ENCODE peak calls at places on chromosomes 11 and 22, in seven cellular contexts. One of them, this sample, is unnamed.
A peak's percentile ranks its signal among the peaks of the same experiment; 100 is the strongest.

GRCh38 chr11:4430060-4430459 is 19.0 kb upstream of the OR52K2 start:
- DNase-seq in HepG2: no peak
- DNase-seq in GM12878: no peak
- DNase-seq in SK-N-SH: no peak
- DNase-seq in H1: no peak
- DNase-seq in NT2/D1: no peak
- DNase-seq in K562: no peak
- DNase-seq in this sample: no peak

GRCh38 chr11:58616594-58616993 is 5.9 kb upstream of the CNTF start:
- DNase-seq in HepG2: no peak
- DNase-seq in GM12878: no peak
- DNase-seq in SK-N-SH: no peak
- DNase-seq in H1: no peak
- DNase-seq in NT2/D1: no peak
- DNase-seq in K562: no peak
- DNase-seq in this sample: no peak

GRCh38 chr22:26380072-26380471 is 49.0 kb upstream of the ASPHD2 start:
- DNase-seq in HepG2: no peak
- DNase-seq in GM12878: no peak
- DNase-seq in SK-N-SH: no peak
- DNase-seq in H1: no peak
- DNase-seq in NT2/D1: no peak
- DNase-seq in K562: no peak
- DNase-seq in this sample: no peak

GRCh38 chr11:114463999-114464398 is 24.7 kb downstream of the REXO2 start:
- DNase-seq in HepG2: no peak
- DNase-seq in GM12878: no peak
- DNase-seq in SK-N-SH: no peak
- DNase-seq in H1: no peak
- DNase-seq in NT2/D1: no peak
- DNase-seq in K562: no peak
- DNase-seq in this sample: no peak

GRCh38 chr11:17951685-17952388 is 61.0 kb downstream of the SERGEF start:
- DNase-seq in HepG2: no peak
- DNase-seq in GM12878: no peak
- DNase-seq in SK-N-SH: no peak
- DNase-seq in H1: no peak
- DNase-seq in NT2/D1: no peak
- DNase-seq in K562: no peak
- DNase-seq in this sample: no peak

GRCh38 chr11:88555018-88555828 is 217.7 kb upstream of the CTSC start:
- DNase-seq in HepG2: no peak
- DNase-seq in GM12878: no peak
- DNase-seq in SK-N-SH: no peak
- DNase-seq in H1: no peak
- DNase-seq in NT2/D1: no peak
- DNase-seq in K562: no peak
- DNase-seq in this sample: peak; percentile 95

GRCh38 chr11:117201906-117202305 is 2.7 kb downstream of the TAGLN start:
- DNase-seq in HepG2: no peak
- DNase-seq in GM12878: no peak
- DNase-seq in SK-N-SH: no peak
- DNase-seq in H1: no peak
- DNase-seq in NT2/D1: no peak
- DNase-seq in K562: no peak
- DNase-seq in this sample: no peak

GRCh38 chr11:119015054-119015611 is 3.0 kb downstream of the RPS25 start:
- DNase-seq in HepG2: no peak
- DNase-seq in GM12878: no peak
- DNase-seq in SK-N-SH: no peak
- DNase-seq in H1: no peak
- DNase-seq in NT2/D1: no peak
- DNase-seq in K562: peak; percentile 41
- DNase-seq in this sample: no peak

GRCh38 chr22:37520754-37521153 is 1.5 kb upstream of the CARD10 start:
- DNase-seq in HepG2: no peak
- DNase-seq in GM12878: no peak
- DNase-seq in SK-N-SH: no peak
- DNase-seq in H1: no peak
- DNase-seq in NT2/D1: no peak
- DNase-seq in K562: peak; percentile 36
- DNase-seq in this sample: no peak

DNA sequence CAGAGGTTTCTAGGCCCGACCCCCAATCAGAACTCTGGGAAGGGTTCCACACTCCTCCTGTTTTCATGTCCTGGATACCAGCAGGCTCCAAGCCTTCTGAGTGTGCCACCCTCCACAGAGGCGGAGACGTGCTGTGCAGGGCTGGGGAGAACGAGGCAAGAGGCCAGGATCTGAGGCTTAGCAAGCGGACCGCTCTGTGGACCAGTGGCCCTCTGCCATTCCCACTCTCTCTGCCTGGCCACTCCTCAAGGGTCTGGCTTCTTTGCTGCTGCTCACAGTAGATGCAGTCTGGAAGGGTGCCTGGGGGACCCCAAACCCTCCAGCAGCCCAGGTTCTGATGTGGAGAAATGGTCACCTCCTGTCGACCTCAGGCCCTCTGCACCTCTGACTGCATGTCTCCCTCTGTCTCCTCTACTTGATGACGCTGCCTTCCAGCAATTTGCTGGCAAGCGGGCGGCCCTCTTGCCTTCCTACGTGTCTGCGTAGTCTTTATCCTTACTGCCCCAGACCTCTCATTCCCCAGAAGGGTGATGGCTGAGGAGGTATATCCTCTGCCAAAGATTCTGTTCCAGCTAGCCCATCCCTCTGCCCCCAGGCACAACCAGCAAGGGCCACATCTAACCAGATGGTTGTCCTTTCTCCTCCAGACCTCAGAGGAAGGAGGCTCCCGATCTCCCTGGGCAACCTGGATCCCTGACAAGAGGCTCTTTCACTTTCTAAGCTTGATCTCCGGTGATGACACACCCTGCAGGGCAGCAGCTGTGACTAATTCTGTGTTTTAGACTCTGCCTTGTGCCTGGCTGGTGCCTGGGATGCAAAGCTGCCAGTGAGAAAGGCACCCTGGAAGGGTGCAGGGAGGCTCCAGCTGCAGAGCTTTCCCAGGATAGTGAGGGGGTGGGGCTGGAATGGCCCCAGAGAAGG is 87.3 kb downstream of the NAT10 start:
- DNase-seq in HepG2: no peak
- DNase-seq in GM12878: no peak
- DNase-seq in SK-N-SH: peak; percentile 69
- DNase-seq in H1: no peak
- DNase-seq in NT2/D1: no peak
- DNase-seq in K562: no peak
- DNase-seq in this sample: peak; percentile 60
- TF ChIP-seq YY1 in HepG2: no peak
- TF ChIP-seq YY1 in GM12878: no peak
- TF ChIP-seq YY1 in SK-N-SH: no peak
- TF ChIP-seq YY1 in H1: no peak
- TF ChIP-seq YY1 in NT2/D1: no peak
- TF ChIP-seq YY1 in K562: no peak
- TF ChIP-seq YY1 in this sample: no peak

GRCh38 chr22:16804882-16805281 is 20.3 kb downstream of the XKR3 start:
- DNase-seq in HepG2: no peak
- DNase-seq in GM12878: no peak
- DNase-seq in SK-N-SH: no peak
- DNase-seq in H1: no peak
- DNase-seq in NT2/D1: no peak
- DNase-seq in K562: no peak
- DNase-seq in this sample: no peak
- TF ChIP-seq YY1 in HepG2: no peak
- TF ChIP-seq YY1 in GM12878: no peak
- TF ChIP-seq YY1 in SK-N-SH: no peak
- TF ChIP-seq YY1 in H1: no peak
- TF ChIP-seq YY1 in NT2/D1: no peak
- TF ChIP-seq YY1 in K562: no peak
- TF ChIP-seq YY1 in this sample: no peak

GRCh38 chr11:126163779-126164178 is 47.7 kb downstream of the RPUSD4 start:
- DNase-seq in HepG2: no peak
- DNase-seq in GM12878: no peak
- DNase-seq in SK-N-SH: no peak
- DNase-seq in H1: no peak
- DNase-seq in NT2/D1: no peak
- DNase-seq in K562: no peak
- DNase-seq in this sample: no peak
- TF ChIP-seq YY1 in HepG2: no peak
- TF ChIP-seq YY1 in GM12878: no peak
- TF ChIP-seq YY1 in SK-N-SH: no peak
- TF ChIP-seq YY1 in H1: no peak
- TF ChIP-seq YY1 in NT2/D1: no peak
- TF ChIP-seq YY1 in K562: no peak
- TF ChIP-seq YY1 in this sample: no peak

GRCh38 chr11:95767498-95767897 is 22.1 kb downstream of the FAM76B start:
- DNase-seq in HepG2: no peak
- DNase-seq in GM12878: no peak
- DNase-seq in SK-N-SH: no peak
- DNase-seq in H1: no peak
- DNase-seq in NT2/D1: no peak
- DNase-seq in K562: no peak
- DNase-seq in this sample: no peak

GRCh38 chr11:95768521-95768920 is 21.1 kb downstream of the FAM76B start:
- DNase-seq in HepG2: no peak
- DNase-seq in GM12878: no peak
- DNase-seq in SK-N-SH: no peak
- DNase-seq in H1: no peak
- DNase-seq in NT2/D1: no peak
- DNase-seq in K562: no peak
- DNase-seq in this sample: no peak

GRCh38 chr11:95762513-95762912 is 27.1 kb downstream of the FAM76B start:
- DNase-seq in HepG2: no peak
- DNase-seq in GM12878: no peak
- DNase-seq in SK-N-SH: no peak
- DNase-seq in H1: no peak
- DNase-seq in NT2/D1: no peak
- DNase-seq in K562: no peak
- DNase-seq in this sample: no peak

DNA sequence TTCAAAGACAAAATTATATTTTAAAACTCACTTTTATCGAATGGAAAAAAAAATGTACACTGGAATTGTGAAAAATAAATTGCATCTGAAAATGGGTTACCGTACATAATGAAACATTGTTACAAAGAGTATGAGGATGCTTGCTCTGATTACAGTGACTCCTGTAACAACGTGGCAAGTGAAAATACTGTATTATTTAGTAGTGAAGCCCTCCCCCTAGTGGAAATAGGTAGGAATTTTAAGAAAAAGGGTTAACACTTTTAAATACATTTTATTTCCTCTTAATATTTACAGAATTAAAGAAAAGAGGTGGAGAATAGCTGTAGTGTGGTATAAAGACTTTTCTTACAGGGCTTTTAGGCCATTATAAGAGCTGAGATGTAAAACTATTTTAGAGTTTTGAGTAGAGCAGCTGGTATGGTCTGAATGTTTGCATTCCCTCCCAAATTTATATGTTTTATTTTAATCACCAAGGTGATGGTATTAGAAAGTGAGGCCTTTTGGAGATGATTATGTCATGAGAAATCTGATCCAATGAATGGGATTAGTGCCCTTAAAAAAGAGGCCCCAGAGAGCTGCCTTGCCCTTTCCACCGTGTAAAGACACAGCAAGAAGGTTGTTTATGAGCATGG is 25.2 kb downstream of the FAM76B start:
- DNase-seq in HepG2: peak; percentile 47
- DNase-seq in GM12878: no peak
- DNase-seq in SK-N-SH: peak; percentile 42
- DNase-seq in H1: no peak
- DNase-seq in NT2/D1: peak; percentile 16
- DNase-seq in K562: peak; percentile 63
- DNase-seq in this sample: peak; percentile 27
- TF ChIP-seq YY1 in HepG2: no peak
- TF ChIP-seq YY1 in GM12878: no peak
- TF ChIP-seq YY1 in SK-N-SH: no peak
- TF ChIP-seq YY1 in H1: no peak
- TF ChIP-seq YY1 in NT2/D1: no peak
- TF ChIP-seq YY1 in K562: no peak
- TF ChIP-seq YY1 in this sample: no peak

GRCh38 chr11:33967451-33967850 is 75.6 kb upstream of the LMO2 start:
- DNase-seq in HepG2: no peak
- DNase-seq in GM12878: no peak
- DNase-seq in SK-N-SH: no peak
- DNase-seq in H1: no peak
- DNase-seq in NT2/D1: no peak
- DNase-seq in K562: no peak
- DNase-seq in this sample: no peak

GRCh38 chr11:33965032-33965431 is 73.2 kb upstream of the LMO2 start:
- DNase-seq in HepG2: no peak
- DNase-seq in GM12878: no peak
- DNase-seq in SK-N-SH: no peak
- DNase-seq in H1: no peak
- DNase-seq in NT2/D1: no peak
- DNase-seq in K562: no peak
- DNase-seq in this sample: no peak

GRCh38 chr11:33976351-33977199 is 75.0 kb upstream of the CAPRIN1 start:
- DNase-seq in HepG2: no peak
- DNase-seq in GM12878: no peak
- DNase-seq in SK-N-SH: no peak
- DNase-seq in H1: no peak
- DNase-seq in NT2/D1: no peak
- DNase-seq in K562: no peak
- DNase-seq in this sample: no peak

GRCh38 chr11:33970984-33971466 is 79.1 kb upstream of the LMO2 start:
- DNase-seq in HepG2: peak; percentile 46
- DNase-seq in GM12878: no peak
- DNase-seq in SK-N-SH: peak; percentile 66
- DNase-seq in H1: peak; percentile 53
- DNase-seq in NT2/D1: peak; percentile 18
- DNase-seq in K562: peak; percentile 86
- DNase-seq in this sample: peak; percentile 64
- TF ChIP-seq YY1 in HepG2: no peak
- TF ChIP-seq YY1 in GM12878: peak; percentile 84
- TF ChIP-seq YY1 in SK-N-SH: no peak
- TF ChIP-seq YY1 in H1: peak; percentile 23
- TF ChIP-seq YY1 in NT2/D1: no peak
- TF ChIP-seq YY1 in K562: no peak
- TF ChIP-seq YY1 in this sample: peak; percentile 70

GRCh38 chr11:106152824-106153223 is 75.4 kb downstream of the AASDHPPT start:
- DNase-seq in HepG2: no peak
- DNase-seq in GM12878: no peak
- DNase-seq in SK-N-SH: no peak
- DNase-seq in H1: no peak
- DNase-seq in NT2/D1: no peak
- DNase-seq in K562: no peak
- DNase-seq in this sample: no peak

GRCh38 chr11:106156290-106156937 is 79.0 kb downstream of the AASDHPPT start:
- DNase-seq in HepG2: peak; percentile 15
- DNase-seq in GM12878: peak; percentile 12
- DNase-seq in SK-N-SH: peak; percentile 27
- DNase-seq in H1: no peak
- DNase-seq in NT2/D1: peak; percentile 15
- DNase-seq in K562: peak; percentile 35
- DNase-seq in this sample: peak; percentile 26

DNA sequence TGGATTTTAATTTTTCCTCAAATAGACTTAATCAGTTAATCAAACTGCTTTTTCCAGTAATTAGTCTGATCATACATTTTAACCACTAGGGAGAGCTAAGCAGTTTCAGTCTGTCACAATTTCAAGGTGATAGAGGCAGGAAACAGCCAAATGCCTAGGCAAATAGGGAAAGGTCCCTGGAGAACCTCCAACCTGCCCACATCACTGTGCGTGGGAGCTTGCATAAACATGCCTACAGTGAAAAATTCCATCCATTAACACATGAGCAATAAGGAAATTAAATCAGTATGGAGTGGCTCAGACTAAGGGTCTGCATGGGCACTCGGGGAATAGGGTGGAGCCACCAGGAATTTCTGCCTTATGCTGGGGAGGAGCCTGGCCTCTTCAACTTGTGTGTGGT is 74.6 kb downstream of the AASDHPPT start:
- DNase-seq in HepG2: no peak
- DNase-seq in GM12878: no peak
- DNase-seq in SK-N-SH: no peak
- DNase-seq in H1: no peak
- DNase-seq in NT2/D1: no peak
- DNase-seq in K562: no peak
- DNase-seq in this sample: no peak
- TF ChIP-seq YY1 in HepG2: no peak
- TF ChIP-seq YY1 in GM12878: no peak
- TF ChIP-seq YY1 in SK-N-SH: no peak
- TF ChIP-seq YY1 in H1: no peak
- TF ChIP-seq YY1 in NT2/D1: no peak
- TF ChIP-seq YY1 in K562: no peak
- TF ChIP-seq YY1 in this sample: no peak

This sample was measured in HCT116.